ENCODE peak calls at places on chromosomes 16 and 17, in nine cellular contexts. One of them, this sample, is unnamed.

GRCh38 chr17:21001813-21002221 is 41.0 kb downstream of the USP22 start:
- DNase-seq in Calu3: no peak
- DNase-seq in sigmoid colon: no peak
- DNase-seq in choroid plexus epithelial cell: no peak
- DNase-seq in tibial nerve: no peak
- DNase-seq in GM13976: no peak
- DNase-seq in B cell: no peak
- DNase-seq in lung: no peak
- DNase-seq in RWPE1: no peak
- DNase-seq in this sample: no peak

GRCh38 chr17:2595736-2596135 is 2.3 kb downstream of the PAFAH1B1 start:
- DNase-seq in tibial nerve: no peak
- DNase-seq in choroid plexus epithelial cell: peak; percentile 39
- DNase-seq in RWPE1: no peak
- DNase-seq in Calu3: no peak
- DNase-seq in GM13976: no peak
- DNase-seq in lung: no peak
- DNase-seq in B cell: no peak
- DNase-seq in sigmoid colon: no peak
- DNase-seq in this sample: no peak

GRCh38 chr17:36721560-36722120 is 120.3 kb downstream of the MRM1 start:
- DNase-seq in RWPE1: no peak
- DNase-seq in B cell: no peak
- DNase-seq in tibial nerve: no peak
- DNase-seq in choroid plexus epithelial cell: no peak
- DNase-seq in sigmoid colon: no peak
- DNase-seq in lung: no peak
- DNase-seq in GM13976: no peak
- DNase-seq in Calu3: no peak
- DNase-seq in this sample: peak; percentile 56

GRCh38 chr16:81036751-81037350 is 1.2 kb downstream of the ATMIN start:
- DNase-seq in RWPE1: peak; percentile 9
- DNase-seq in tibial nerve: no peak
- DNase-seq in Calu3: no peak
- DNase-seq in GM13976: no peak
- DNase-seq in B cell: no peak
- DNase-seq in lung: no peak
- DNase-seq in choroid plexus epithelial cell: no peak
- DNase-seq in sigmoid colon: no peak
- DNase-seq in this sample: peak; percentile 22

GRCh38 chr16:30561212-30561816 is 3.1 kb upstream of the ZNF764 start:
- DNase-seq in B cell: peak; percentile 63
- DNase-seq in sigmoid colon: no peak
- DNase-seq in GM13976: no peak
- DNase-seq in lung: peak; percentile 43
- DNase-seq in choroid plexus epithelial cell: no peak
- DNase-seq in tibial nerve: no peak
- DNase-seq in RWPE1: no peak
- DNase-seq in Calu3: peak; percentile 59
- DNase-seq in this sample: peak; percentile 37

GRCh38 chr17:13162361-13162760 is 144.5 kb upstream of the ELAC2 start:
- DNase-seq in sigmoid colon: no peak
- DNase-seq in Calu3: no peak
- DNase-seq in lung: no peak
- DNase-seq in GM13976: no peak
- DNase-seq in choroid plexus epithelial cell: no peak
- DNase-seq in tibial nerve: no peak
- DNase-seq in B cell: no peak
- DNase-seq in RWPE1: no peak
- DNase-seq in this sample: no peak

GRCh38 chr17:54883939-54884338 is 16.7 kb upstream of the TOM1L1 start:
- DNase-seq in choroid plexus epithelial cell: no peak
- DNase-seq in lung: no peak
- DNase-seq in tibial nerve: no peak
- DNase-seq in B cell: no peak
- DNase-seq in GM13976: no peak
- DNase-seq in RWPE1: no peak
- DNase-seq in sigmoid colon: no peak
- DNase-seq in Calu3: no peak
- DNase-seq in this sample: no peak

GRCh38 chr16:24070851-24071250 is 185.3 kb upstream of the CACNG3 start:
- DNase-seq in choroid plexus epithelial cell: peak; percentile 29
- DNase-seq in Calu3: peak; percentile 44
- DNase-seq in tibial nerve: no peak
- DNase-seq in RWPE1: peak; percentile 45
- DNase-seq in sigmoid colon: no peak
- DNase-seq in lung: no peak
- DNase-seq in GM13976: peak; percentile 64
- DNase-seq in B cell: peak; percentile 76
- DNase-seq in this sample: peak; percentile 63

DNA sequence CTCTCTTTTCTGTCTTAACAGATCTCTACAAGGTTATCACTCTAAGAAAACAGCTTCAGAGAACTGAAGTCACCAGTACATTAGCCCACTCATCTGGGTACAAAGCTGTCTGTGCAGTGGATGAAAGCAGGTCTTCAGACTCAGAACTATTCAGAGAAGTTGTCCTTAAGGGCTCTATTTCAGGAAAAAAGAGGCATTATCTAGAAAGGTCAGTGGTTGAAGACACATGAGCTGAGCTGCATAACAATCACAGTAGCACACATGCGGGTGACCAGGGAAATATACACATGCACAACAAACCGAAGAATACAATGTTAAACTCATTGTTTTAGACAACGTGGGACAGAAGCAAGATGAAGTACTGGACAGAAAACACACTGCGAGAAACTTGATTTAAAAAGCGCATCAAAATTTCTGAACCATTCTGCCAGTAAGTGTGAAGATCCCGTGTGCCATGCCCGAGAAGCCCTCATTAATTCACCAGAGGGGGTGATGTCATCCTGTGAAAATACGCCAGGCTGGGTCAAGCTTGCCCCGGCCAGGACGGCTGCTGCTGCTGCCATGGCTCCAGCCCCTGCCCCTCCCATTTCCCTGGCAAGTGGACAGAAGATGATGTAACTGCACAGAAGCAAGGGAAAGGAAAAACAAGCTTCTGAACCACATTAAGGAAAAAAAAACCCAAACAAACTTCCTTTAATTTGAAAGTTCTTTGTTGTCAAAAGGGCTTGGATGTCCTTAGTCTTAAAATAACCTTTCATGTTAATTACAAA is 10.1 kb downstream of the DYNC1LI2 start:
- DNase-seq in RWPE1: peak; percentile 87
- DNase-seq in tibial nerve: peak; percentile 88
- DNase-seq in lung: peak; percentile 91
- DNase-seq in Calu3: peak; percentile 92
- DNase-seq in B cell: no peak
- DNase-seq in choroid plexus epithelial cell: peak; percentile 93
- DNase-seq in GM13976: no peak
- DNase-seq in sigmoid colon: peak; percentile 96
- DNase-seq in this sample: no peak
- TF ChIP-seq CTCF in RWPE1: no peak
- TF ChIP-seq CTCF in tibial nerve: no peak
- TF ChIP-seq CTCF in lung: no peak
- TF ChIP-seq CTCF in Calu3: no peak
- TF ChIP-seq CTCF in B cell: no peak
- TF ChIP-seq CTCF in choroid plexus epithelial cell: no peak
- TF ChIP-seq CTCF in GM13976: no peak
- TF ChIP-seq CTCF in sigmoid colon: no peak
- TF ChIP-seq CTCF in this sample: no peak

DNA sequence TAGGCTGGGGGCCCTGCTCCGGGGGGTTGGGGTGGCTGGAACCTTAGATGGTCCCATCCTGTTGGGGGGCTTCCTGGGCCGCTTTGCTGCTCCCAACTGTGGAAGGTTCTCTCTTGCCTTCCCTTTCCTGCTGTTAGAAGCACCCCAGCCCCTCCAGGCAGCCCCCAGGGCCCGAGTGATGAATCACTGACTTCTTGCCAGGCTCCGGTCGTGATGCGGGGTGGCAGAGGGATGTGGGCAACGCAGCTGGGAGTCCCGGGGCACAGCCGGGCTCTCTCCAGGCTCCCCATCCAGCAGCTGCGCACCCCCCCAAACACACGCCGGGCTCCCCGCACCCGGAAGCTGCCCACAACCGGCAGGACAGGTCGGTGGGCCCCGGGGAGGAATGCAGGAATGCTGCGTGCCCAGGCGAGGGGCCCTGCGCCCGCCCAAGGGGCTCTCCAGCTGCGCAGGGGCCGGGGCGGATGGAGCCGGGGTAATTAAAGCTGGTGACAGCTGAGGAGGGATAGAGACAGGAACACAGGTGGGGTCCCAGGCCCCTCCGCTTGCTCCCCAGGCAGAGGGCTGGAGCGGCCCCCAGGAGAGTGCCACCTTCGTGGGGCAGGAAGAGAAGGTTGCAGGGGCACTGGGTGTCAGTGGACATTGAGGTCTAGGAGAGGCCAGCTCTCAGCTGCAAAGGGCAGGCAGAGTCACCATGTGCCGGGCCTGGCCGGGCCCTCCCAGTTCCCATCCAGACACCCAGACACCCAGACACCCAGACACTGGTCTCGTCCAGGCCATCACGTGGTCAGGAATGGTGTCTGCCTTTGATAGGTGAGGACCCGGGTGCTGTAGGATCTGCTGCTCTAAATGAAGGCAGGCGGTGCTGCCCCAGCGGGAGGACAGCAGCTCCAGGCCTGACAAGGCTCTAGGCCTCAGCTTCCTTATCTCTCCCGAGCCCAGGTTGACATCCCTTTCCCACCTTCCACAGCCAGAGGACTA is 15.0 kb upstream of the SLC38A10 start:
- DNase-seq in B cell: no peak
- DNase-seq in GM13976: no peak
- DNase-seq in lung: no peak
- DNase-seq in sigmoid colon: no peak
- DNase-seq in choroid plexus epithelial cell: no peak
- DNase-seq in Calu3: no peak
- DNase-seq in tibial nerve: no peak
- DNase-seq in RWPE1: no peak
- DNase-seq in this sample: no peak
- TF ChIP-seq CTCF in B cell: no peak
- TF ChIP-seq CTCF in GM13976: no peak
- TF ChIP-seq CTCF in lung: no peak
- TF ChIP-seq CTCF in sigmoid colon: no peak
- TF ChIP-seq CTCF in choroid plexus epithelial cell: no peak
- TF ChIP-seq CTCF in Calu3: no peak
- TF ChIP-seq CTCF in tibial nerve: no peak
- TF ChIP-seq CTCF in RWPE1: no peak
- TF ChIP-seq CTCF in this sample: no peak

DNA sequence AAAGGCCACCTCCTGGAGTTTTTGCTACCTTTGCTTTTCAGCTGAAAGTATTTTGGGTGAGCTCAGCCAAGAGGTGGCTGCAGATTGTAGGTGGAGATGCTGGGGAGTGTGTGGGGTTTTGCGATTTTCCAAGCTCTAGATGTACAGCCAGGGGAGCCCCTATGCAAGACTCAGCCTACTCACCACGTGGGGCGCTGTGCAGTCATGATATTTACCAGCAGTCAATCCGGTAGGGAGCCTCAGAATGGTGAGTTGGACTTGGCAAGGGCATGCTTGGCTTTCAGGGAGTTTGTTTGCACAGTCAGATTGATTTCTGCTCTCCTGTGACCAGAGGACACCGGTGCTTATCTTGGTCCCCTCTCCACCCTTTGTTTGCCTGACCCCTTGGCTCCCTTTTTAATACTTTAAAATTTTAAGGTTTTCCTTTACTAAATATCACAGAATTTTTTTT is 175.3 kb downstream of the UTP18 start:
- DNase-seq in choroid plexus epithelial cell: peak; percentile 6
- DNase-seq in sigmoid colon: no peak
- DNase-seq in tibial nerve: no peak
- DNase-seq in GM13976: peak; percentile 21
- DNase-seq in B cell: no peak
- DNase-seq in Calu3: peak; percentile 87
- DNase-seq in RWPE1: peak; percentile 29
- DNase-seq in lung: peak; percentile 59
- DNase-seq in this sample: peak; percentile 25
- TF ChIP-seq CTCF in choroid plexus epithelial cell: peak; percentile 22
- TF ChIP-seq CTCF in sigmoid colon: no peak
- TF ChIP-seq CTCF in tibial nerve: no peak
- TF ChIP-seq CTCF in GM13976: peak; percentile 29
- TF ChIP-seq CTCF in B cell: no peak
- TF ChIP-seq CTCF in Calu3: peak; percentile 58
- TF ChIP-seq CTCF in RWPE1: peak; percentile 43
- TF ChIP-seq CTCF in lung: no peak
- TF ChIP-seq CTCF in this sample: peak; percentile 17

GRCh38 chr17:50945779-50946222 is 79.6 kb upstream of the TOB1 start:
- DNase-seq in RWPE1: no peak
- DNase-seq in GM13976: no peak
- DNase-seq in lung: no peak
- DNase-seq in choroid plexus epithelial cell: no peak
- DNase-seq in sigmoid colon: peak; percentile 21
- DNase-seq in B cell: no peak
- DNase-seq in tibial nerve: no peak
- DNase-seq in Calu3: no peak
- DNase-seq in this sample: no peak

GRCh38 chr17:50946223-50946890 is 80.2 kb upstream of the TOB1 start:
- DNase-seq in RWPE1: no peak
- DNase-seq in sigmoid colon: peak; percentile 55
- DNase-seq in GM13976: no peak
- DNase-seq in Calu3: no peak
- DNase-seq in choroid plexus epithelial cell: no peak
- DNase-seq in tibial nerve: no peak
- DNase-seq in lung: no peak
- DNase-seq in B cell: peak; percentile 31
- DNase-seq in this sample: peak; percentile 19

GRCh38 chr17:50944902-50945720 is 79.0 kb upstream of the TOB1 start:
- DNase-seq in choroid plexus epithelial cell: no peak
- DNase-seq in RWPE1: no peak
- DNase-seq in Calu3: no peak
- DNase-seq in tibial nerve: no peak
- DNase-seq in B cell: no peak
- DNase-seq in lung: no peak
- DNase-seq in GM13976: no peak
- DNase-seq in sigmoid colon: no peak
- DNase-seq in this sample: no peak

GRCh38 chr17:50943575-50943933 is 77.4 kb upstream of the TOB1 start:
- DNase-seq in GM13976: no peak
- DNase-seq in sigmoid colon: peak; percentile 66
- DNase-seq in lung: no peak
- DNase-seq in Calu3: no peak
- DNase-seq in B cell: no peak
- DNase-seq in tibial nerve: peak; percentile 12
- DNase-seq in choroid plexus epithelial cell: no peak
- DNase-seq in RWPE1: no peak
- DNase-seq in this sample: peak; percentile 9

DNA sequence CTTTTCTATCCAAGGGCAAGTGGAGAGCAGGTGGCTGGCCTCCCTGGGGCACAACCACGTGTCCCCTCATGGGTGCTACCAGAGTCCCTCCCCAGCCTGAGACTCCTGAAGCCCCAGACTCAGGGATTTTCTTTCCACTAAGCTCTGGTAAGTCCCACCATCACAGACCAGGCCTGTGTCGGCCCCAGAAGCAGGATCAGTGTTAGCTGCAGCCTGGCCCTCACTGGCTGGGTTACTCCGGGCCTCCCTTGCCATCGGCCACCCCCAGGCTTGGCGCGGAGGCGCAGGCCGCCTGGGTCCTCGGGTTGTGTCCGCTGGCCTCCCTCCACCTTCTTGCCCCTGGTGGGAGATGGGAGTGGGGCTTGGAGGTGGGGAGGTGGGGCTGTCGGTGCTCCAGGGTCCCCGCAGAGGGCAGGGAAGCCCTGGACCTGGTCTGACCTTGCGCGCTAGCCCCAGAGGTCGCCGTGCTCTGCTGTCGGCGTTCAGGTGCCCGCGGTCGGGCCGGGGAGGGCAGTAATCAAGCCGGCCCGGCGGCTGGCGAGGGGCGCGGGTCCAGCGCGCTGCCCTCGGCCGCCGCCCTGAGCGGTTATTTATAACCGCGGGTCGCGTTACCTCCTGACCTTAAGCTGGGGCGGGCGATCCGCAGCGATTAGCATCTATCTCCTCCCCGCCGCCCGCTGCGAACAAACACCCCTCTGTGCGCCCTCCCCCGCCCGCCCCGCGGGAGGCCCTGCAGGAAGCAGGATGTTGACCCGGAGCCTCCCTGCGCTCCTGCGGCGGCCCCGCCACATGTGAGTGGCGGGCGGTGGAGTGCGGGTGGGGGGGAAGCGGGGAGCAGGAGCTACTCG is 78.1 kb upstream of the TOB1 start:
- DNase-seq in tibial nerve: peak; percentile 72
- DNase-seq in sigmoid colon: peak; percentile 88
- DNase-seq in GM13976: peak; percentile 83
- DNase-seq in choroid plexus epithelial cell: peak; percentile 60
- DNase-seq in Calu3: peak; percentile 94
- DNase-seq in RWPE1: peak; percentile 24
- DNase-seq in lung: peak; percentile 81
- DNase-seq in B cell: no peak
- DNase-seq in this sample: peak; percentile 76
- TF ChIP-seq CTCF in tibial nerve: no peak
- TF ChIP-seq CTCF in sigmoid colon: no peak
- TF ChIP-seq CTCF in GM13976: no peak
- TF ChIP-seq CTCF in choroid plexus epithelial cell: no peak
- TF ChIP-seq CTCF in Calu3: no peak
- TF ChIP-seq CTCF in RWPE1: no peak
- TF ChIP-seq CTCF in lung: no peak
- TF ChIP-seq CTCF in B cell: no peak
- TF ChIP-seq CTCF in this sample: no peak